ENCODE peak calls at places on chromosome 12, in eight cellular contexts. A, E, O, D, P, Y, G and Q are unnamed samples.

GRCh38 chr12:32811686-32812392 is 56.1 kb upstream of the YARS2 start:
- DNase-seq in A (no peak), E (no peak), O (no peak), D (no peak), P (no peak), Y (no peak), G (no peak), Q (no peak)

GRCh38 chr12:7716391-7716790 is 5.2 kb downstream of the DPPA3 start:
- DNase-seq in A (no peak), E (peak; percentile 43), O (peak; percentile 63), D (no peak), P (no peak), Y (no peak), G (no peak), Q (no peak)

GRCh38 chr12:7395950-7396349 is 48.0 kb downstream of the CD163L1 start:
- DNase-seq in A (no peak), E (no peak), O (no peak), D (peak; percentile 6), P (no peak), Y (peak; percentile 49), G (no peak), Q (no peak)

GRCh38 chr12:80936642-80937390 is 918 bp downstream of the LIN7A start:
- DNase-seq in A (peak; percentile 85), E (peak; percentile 49), O (peak; percentile 80), D (peak; percentile 42), P (peak; percentile 66), Y (peak; percentile 44), G (peak; percentile 44), Q (no peak)

GRCh38 chr12:47082963-47083621 is 3.3 kb upstream of the AMIGO2 start:
- DNase-seq in A (no peak), E (peak; percentile 95), O (no peak), D (peak; percentile 95), P (peak; percentile 88), Y (no peak), G (no peak), Q (no peak)

GRCh38 chr12:93886533-93887511 is 209.6 kb downstream of the CRADD start:
- DNase-seq in A (no peak), E (no peak), O (no peak), D (peak; percentile 89), P (peak; percentile 33), Y (no peak), G (peak; percentile 64), Q (no peak)

GRCh38 chr12:65217127-65217526 is 47.7 kb downstream of the LEMD3 start:
- DNase-seq in A (no peak), E (no peak), O (no peak), D (no peak), P (peak; percentile 8), Y (no peak), G (peak; percentile 34), Q (no peak)

GRCh38 chr12:62891805-62892549 is 43.0 kb downstream of the PPM1H start:
- DNase-seq in A (no peak), E (no peak), O (no peak), D (no peak), P (no peak), Y (no peak), G (no peak), Q (no peak)

GRCh38 chr12:46303039-46303666 is 34.3 kb upstream of the SLC38A1 start:
- DNase-seq in A (no peak), E (peak; percentile 39), O (no peak), D (peak; percentile 33), P (peak; percentile 57), Y (peak; percentile 35), G (peak; percentile 54), Q (peak; percentile 80)

GRCh38 chr12:64733857-64734256 is 25.3 kb downstream of the GNS start:
- DNase-seq in A (no peak), E (peak; percentile 36), O (no peak), D (no peak), P (no peak), Y (peak; percentile 37), G (no peak), Q (no peak)

GRCh38 chr12:117127933-117128823 is 29.0 kb upstream of the TESC start:
- DNase-seq in A (no peak), E (no peak), O (no peak), D (no peak), P (peak; percentile 26), Y (no peak), G (no peak), Q (no peak)

GRCh38 chr12:50017653-50018052 is 7.6 kb downstream of the RACGAP1 start:
- DNase-seq in A (no peak), E (no peak), O (no peak), D (peak; percentile 61), P (peak; percentile 93), Y (no peak), G (no peak), Q (no peak)

GRCh38 chr12:50019524-50019923 is 5.8 kb downstream of the RACGAP1 start:
- DNase-seq in A (no peak), E (no peak), O (no peak), D (no peak), P (no peak), Y (no peak), G (no peak), Q (no peak)

GRCh38 chr12:50021071-50021470 is 4.2 kb downstream of the RACGAP1 start:
- DNase-seq in A (no peak), E (no peak), O (no peak), D (no peak), P (peak; percentile 45), Y (no peak), G (no peak), Q (no peak)

GRCh38 chr12:50017047-50017446 is 8.2 kb downstream of the RACGAP1 start:
- DNase-seq in A (no peak), E (no peak), O (no peak), D (peak; percentile 93), P (peak; percentile 98), Y (peak; percentile 83), G (no peak), Q (no peak)

DNA sequence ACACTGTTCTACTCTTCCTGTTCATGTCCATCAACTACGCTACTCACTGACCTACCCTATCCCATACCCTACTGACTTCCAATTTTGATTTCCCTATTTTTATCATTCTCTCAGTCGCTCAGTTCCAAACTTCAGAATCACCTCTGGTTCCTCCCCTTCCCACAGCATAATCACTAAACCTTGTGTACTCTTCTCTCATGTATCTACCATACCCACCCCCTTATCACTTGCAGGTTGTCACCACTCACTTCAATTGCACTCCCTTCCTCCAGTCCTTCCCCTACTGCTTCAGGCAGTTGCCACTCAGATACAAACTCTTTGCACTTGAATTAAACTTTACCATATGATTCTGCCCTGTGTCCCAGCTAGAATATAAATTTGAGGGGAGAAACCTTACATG is 6.3 kb downstream of the RACGAP1 start:
- DNase-seq in A (no peak), E (no peak), O (no peak), D (no peak), P (no peak), Y (no peak), G (no peak), Q (no peak)
- H3K4me1 ChIP-seq in A (no peaks in the 10 kb centered on the region), E (peaks cover 13% of the 10 kb centered on the region), O (no peaks in the 10 kb centered on the region), D (peaks cover 6% of the 10 kb centered on the region), P (peaks cover 8% of the 10 kb centered on the region), Y (peaks cover 7% of the 10 kb centered on the region), G (peaks cover 3% of the 10 kb centered on the region), Q (peaks cover 33% of the 10 kb centered on the region)

DNA sequence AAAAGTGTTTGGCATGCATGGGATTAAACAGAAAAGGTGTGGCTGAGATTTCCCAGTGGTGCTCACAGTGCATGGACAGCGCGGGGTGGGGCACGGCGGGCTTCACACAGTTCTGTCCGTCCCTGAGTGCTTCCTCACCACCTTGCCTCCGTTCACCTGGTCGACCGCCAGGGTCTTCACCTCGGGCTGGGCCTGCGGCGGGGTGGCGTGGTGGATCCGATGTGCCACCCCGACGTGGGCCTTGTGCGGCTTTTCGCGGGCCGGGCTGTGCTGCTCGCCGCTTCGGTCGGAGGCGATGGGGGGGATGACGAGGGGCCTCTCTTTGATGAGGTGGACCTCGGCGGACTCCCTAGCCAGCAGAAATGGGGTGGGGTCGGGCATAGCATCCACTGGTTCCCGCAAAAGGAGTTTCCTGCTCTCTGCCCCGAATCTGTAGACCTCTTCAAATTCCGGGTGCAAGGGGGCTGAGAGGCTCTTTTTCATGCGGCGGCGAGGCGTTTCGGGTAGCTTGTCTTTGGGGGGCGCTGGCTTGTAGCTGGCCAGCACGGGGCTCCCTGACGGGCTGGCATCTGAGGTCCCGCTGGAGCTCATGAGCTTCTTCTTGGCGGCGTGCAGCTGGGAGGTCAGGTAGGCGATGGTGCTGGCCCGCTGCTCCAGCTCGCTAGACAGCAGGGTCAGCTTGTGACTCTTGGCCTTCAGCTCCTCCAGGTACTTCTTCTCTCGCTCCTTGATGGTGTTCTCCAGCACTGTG is 35.5 kb downstream of the CCDC92 start:
- DNase-seq in A (no peak), E (no peak), O (no peak), D (no peak), P (no peak), Y (no peak), G (no peak), Q (no peak)
- H3K9me3 ChIP-seq in A (no peaks in the 10 kb centered on the region), E (no peaks in the 10 kb centered on the region), O (no peaks in the 10 kb centered on the region), D (peaks cover 6% of the 10 kb centered on the region), P (no peaks in the 10 kb centered on the region), Y (no peaks in the 10 kb centered on the region), G (no peaks in the 10 kb centered on the region), Q (no peaks in the 10 kb centered on the region)

DNA sequence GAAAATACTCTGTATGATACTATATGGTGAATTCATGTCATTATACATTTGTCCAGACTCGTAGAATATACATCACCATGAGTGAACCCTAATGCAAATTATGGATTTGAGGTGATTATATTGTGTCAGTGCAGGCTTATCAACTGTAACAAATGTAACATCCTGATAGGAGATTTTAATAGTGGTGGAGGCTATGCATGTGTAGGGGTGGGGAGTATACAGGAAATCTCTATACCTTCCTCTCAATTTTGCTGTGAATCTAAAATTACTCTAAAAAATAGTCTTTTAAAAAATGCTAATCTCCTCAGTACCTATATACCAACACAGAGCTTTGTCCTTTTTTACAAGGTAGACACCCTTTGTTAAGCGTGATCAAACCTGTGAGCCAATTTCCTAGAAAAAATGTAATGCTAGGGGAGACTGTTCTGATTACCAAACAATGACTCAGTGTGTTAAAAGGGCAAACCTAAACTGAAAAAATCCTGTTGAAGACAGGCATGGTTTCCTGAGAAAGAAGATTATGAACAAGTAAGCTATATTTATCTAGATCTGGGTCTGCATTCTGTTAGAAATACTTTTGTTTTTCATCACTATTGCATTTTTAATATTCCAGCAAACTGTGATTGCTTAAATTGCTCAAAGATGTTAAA is 170.9 kb downstream of the DUSP6 start:
- DNase-seq in A (no peak), E (peak; percentile 61), O (no peak), D (peak; percentile 78), P (peak; percentile 73), Y (peak; percentile 84), G (no peak), Q (no peak)
- H3K4me2 ChIP-seq in A (no peak overlapping the region), E (peak overlapping the region; percentile 67), O (no peak overlapping the region), D (no peak overlapping the region), P (no peak overlapping the region), Y (peak overlapping the region; percentile 21), G (no peak overlapping the region), Q (no peak overlapping the region)

GRCh38 chr12:71063087-71063486 is 94.7 kb downstream of the TSPAN8 start:
- DNase-seq in A (no peak), E (no peak), O (no peak), D (no peak), P (no peak), Y (no peak), G (no peak), Q (no peak)

GRCh38 chr12:71060426-71060825 is 97.4 kb downstream of the TSPAN8 start:
- DNase-seq in A (no peak), E (no peak), O (peak; percentile 27), D (no peak), P (no peak), Y (no peak), G (no peak), Q (no peak)

GRCh38 chr12:71061451-71061850 is 96.3 kb downstream of the TSPAN8 start:
- DNase-seq in A (no peak), E (no peak), O (no peak), D (no peak), P (no peak), Y (no peak), G (no peak), Q (no peak)

GRCh38 chr12:71054551-71054950 is 103.2 kb downstream of the TSPAN8 start:
- DNase-seq in A (no peak), E (no peak), O (no peak), D (no peak), P (no peak), Y (no peak), G (no peak), Q (no peak)

GRCh38 chr12:71057330-71057729 is 100.5 kb downstream of the TSPAN8 start:
- DNase-seq in A (no peak), E (no peak), O (no peak), D (no peak), P (peak; percentile 30), Y (no peak), G (peak; percentile 33), Q (no peak)
- H3K4me1 ChIP-seq in A (no peaks in the 10 kb centered on the region), E (no peaks in the 10 kb centered on the region), O (no peaks in the 10 kb centered on the region), D (no peaks in the 10 kb centered on the region), P (no peaks in the 10 kb centered on the region), Y (no peaks in the 10 kb centered on the region), G (peaks cover 5% of the 10 kb centered on the region), Q (no peaks in the 10 kb centered on the region)